ENCODE peak calls at places on chromosomes 5 and 9, in six cellular contexts. F, U, V, A, K and Z are unnamed samples.

GRCh38 chr5:136021016-136021405 is 7.8 kb upstream of the TGFBI start:
- DNase-seq in F (no peak), U (no peak), V (no peak), A (no peak), K (peak), Z (no peak)

GRCh38 chr9:89466451-89467277 is 31.2 kb downstream of the SEMA4D start:
- DNase-seq in F (no peak), U (no peak), V (peak), A (peak), K (no peak), Z (no peak)

GRCh38 chr5:157778121-157778805 is 34.8 kb downstream of the LSM11 start:
- DNase-seq in F (peak), U (no peak), V (no peak), A (no peak), K (no peak), Z (no peak)

GRCh38 chr9:121620777-121621437 is 30.5 kb upstream of the DAB2IP start:
- DNase-seq in F (no peak), U (no peak), V (peak), A (no peak), K (peak), Z (no peak)

GRCh38 chr9:120259100-120259499 is 320.9 kb downstream of the CDK5RAP2 start:
- DNase-seq in F (no peak), U (no peak), V (no peak), A (no peak), K (no peak), Z (no peak)

GRCh38 chr9:90906316-90907055 is 104.9 kb downstream of the SYK start:
- DNase-seq in F (no peak), U (no peak), V (no peak), A (no peak), K (no peak), Z (no peak)

GRCh38 chr5:173950829-173951228 is 38.1 kb upstream of the C5orf47 start:
- DNase-seq in F (no peak), U (no peak), V (no peak), A (no peak), K (no peak), Z (no peak)

GRCh38 chr5:168449166-168449565 is 37.1 kb upstream of the RARS1 start:
- DNase-seq in F (no peak), U (no peak), V (no peak), A (no peak), K (no peak), Z (no peak)

GRCh38 chr5:95562282-95562681 is 7.4 kb downstream of the ARSK start:
- DNase-seq in F (no peak), U (no peak), V (no peak), A (no peak), K (no peak), Z (no peak)

GRCh38 chr9:129451669-129452068 is 169.2 kb downstream of the C9orf50 start:
- DNase-seq in F (no peak), U (no peak), V (no peak), A (no peak), K (no peak), Z (no peak)

GRCh38 chr5:40233268-40233667 is 446.4 kb upstream of the PTGER4 start:
- DNase-seq in F (no peak), U (no peak), V (no peak), A (no peak), K (no peak), Z (no peak)

GRCh38 chr9:36818965-36819870 is 214.8 kb downstream of the PAX5 start:
- DNase-seq in F (no peak), U (no peak), V (no peak), A (no peak), K (no peak), Z (no peak)